ENCODE peak calls at places on chromosomes 1 and 21, in five cellular contexts. D is A549, T is upper lobe of right lung, Y is breast epithelium, K is endothelial cell of umbilical vein. M is an unnamed sample.

GRCh38 chr1:45001011-45001481 is 10.1 kb downstream of the HECTD3 start:
- DNase-seq in Y (peak; percentile 58), D (no peak), T (peak; percentile 73), K (no peak), M (no peak)

GRCh38 chr1:37052120-37052519 is 17.8 kb upstream of the GRIK3 start:
- DNase-seq in K (no peak), Y (no peak), D (no peak), T (no peak), M (no peak)

GRCh38 chr1:41513388-41513745 is 28.9 kb upstream of the EDN2 start:
- DNase-seq in D (no peak), K (no peak), Y (no peak), T (no peak), M (no peak)

GRCh38 chr1:45669859-45670655 is 16.3 kb downstream of the GPBP1L1 start:
- DNase-seq in T (no peak), Y (no peak), K (peak; percentile 29), D (no peak), M (no peak)

GRCh38 chr1:67559222-67559700 is 125.7 kb upstream of the GADD45A start:
- DNase-seq in D (peak; percentile 30), Y (peak; percentile 44), K (no peak), T (no peak), M (no peak)

GRCh38 chr1:220926146-220926545 is 46.9 kb downstream of the HLX start:
- DNase-seq in T (no peak), K (no peak), Y (no peak), D (no peak), M (no peak)

GRCh38 chr1:161009602-161010211 is 11.2 kb downstream of the F11R start:
- DNase-seq in Y (no peak), T (peak; percentile 50), K (no peak), D (no peak), M (no peak)

GRCh38 chr1:147840909-147841308 is 61.7 kb upstream of the GJA8 start:
- DNase-seq in Y (no peak), T (no peak), D (peak; percentile 32), K (peak; percentile 11), M (no peak)

GRCh38 chr1:1873186-1873585 is 17.7 kb downstream of the GNB1 start:
- DNase-seq in T (peak; percentile 70), K (no peak), Y (no peak), D (no peak), M (no peak)

GRCh38 chr1:226708342-226708780 is 30.7 kb downstream of the ITPKB start:
- DNase-seq in Y (no peak), K (no peak), T (no peak), D (no peak), M (no peak)

GRCh38 chr1:10117865-10118264 is 85.1 kb downstream of the UBE4B start:
- DNase-seq in Y (no peak), D (no peak), K (no peak), T (no peak), M (no peak)

GRCh38 chr1:48869116-48869893 is 92.6 kb upstream of the BEND5 start:
- DNase-seq in D (no peak), Y (peak; percentile 74), T (no peak), K (no peak), M (no peak)

GRCh38 chr1:5742032-5742431 is 250.2 kb downstream of the NPHP4 start:
- DNase-seq in Y (no peak), K (no peak), D (no peak), T (peak; percentile 51), M (peak; percentile 22)

GRCh38 chr1:182802006-182802798 is 12.6 kb downstream of the NPL start:
- DNase-seq in D (no peak), K (no peak), Y (no peak), T (no peak), M (no peak)

GRCh38 chr1:81670286-81670685 is 130.4 kb upstream of the ADGRL2 start:
- DNase-seq in D (peak; percentile 56), T (no peak), Y (peak; percentile 66), K (peak; percentile 98), M (no peak)

GRCh38 chr1:21781971-21782867 is 730 bp downstream of the USP48 start:
- DNase-seq in Y (peak; percentile 43), K (peak; percentile 85), T (peak; percentile 40), D (peak; percentile 57), M (no peak)

GRCh38 chr1:18556364-18556763 is 74.3 kb upstream of the PAX7 start:
- DNase-seq in T (no peak), Y (no peak), K (no peak), D (peak; percentile 28), M (no peak)

GRCh38 chr1:36355811-36356210 is 29.9 kb downstream of the STK40 start:
- DNase-seq in K (no peak), D (no peak), T (no peak), Y (no peak), M (no peak)

GRCh38 chr1:93959413-93959812 is 50.2 kb upstream of the GCLM start:
- DNase-seq in Y (no peak), T (no peak), K (no peak), D (no peak), M (no peak)

GRCh38 chr1:170461362-170461761 is 70.6 kb upstream of the GORAB start:
- DNase-seq in T (no peak), K (no peak), Y (no peak), D (no peak), M (no peak)

GRCh38 chr1:65792671-65793358 is at the start of gene PDE4B:
- DNase-seq in K (peak; percentile 22), Y (no peak), D (no peak), T (peak; percentile 70), M (no peak)

GRCh38 chr1:230713915-230714764 is at the start of gene AGT:
- DNase-seq in D (no peak), Y (peak; percentile 32), T (no peak), K (no peak), M (no peak)

DNA sequence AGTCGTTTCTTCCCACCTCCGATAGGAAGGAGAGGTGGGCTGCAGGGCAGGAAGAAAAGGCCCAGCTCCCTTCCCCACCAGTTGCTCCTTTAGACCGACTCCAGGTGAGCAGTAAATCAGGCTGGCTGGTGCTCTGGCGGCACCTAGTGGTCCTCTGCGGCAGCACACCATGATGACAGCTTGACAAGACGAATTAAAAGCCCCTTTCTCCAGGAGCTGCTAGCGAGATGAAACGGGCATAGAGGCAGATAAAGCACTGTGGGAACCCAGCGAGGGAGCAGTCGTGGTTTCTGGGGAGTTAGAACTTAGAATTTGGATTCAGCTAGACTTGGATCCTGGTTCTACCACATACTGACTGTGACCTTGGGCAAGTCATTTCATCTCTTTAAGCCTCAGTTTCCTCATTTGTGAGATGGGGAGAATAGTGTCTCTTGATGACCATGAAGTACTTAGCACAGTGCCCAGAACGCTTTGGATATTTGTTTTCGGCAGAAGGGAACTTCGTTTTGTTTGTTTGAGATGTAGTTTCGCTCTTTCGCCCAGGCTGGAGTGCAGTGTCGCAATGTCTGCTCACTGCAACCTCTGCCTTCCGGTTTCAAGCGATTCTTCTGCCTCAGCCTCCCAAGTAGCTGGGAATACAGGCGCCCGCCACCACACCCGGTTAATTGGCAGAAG is 21.8 kb upstream of the COL9A2 start:
- DNase-seq in D (peak; percentile 80), K (peak; percentile 87), Y (peak; percentile 72), T (peak; percentile 90), M (no peak)
- H3K4me1 ChIP-seq in D (no peaks in the 10 kb centered on the region), K (no peaks in the 10 kb centered on the region), Y (no peaks in the 10 kb centered on the region), T (no peaks in the 10 kb centered on the region), M (no peaks in the 10 kb centered on the region)

GRCh38 chr1:40390857-40391256 is 17.3 kb downstream of the SMAP2 start:
- DNase-seq in T (no peak), K (no peak), Y (no peak), D (no peak), M (no peak)

GRCh38 chr1:40391688-40392145 is 18.2 kb downstream of the SMAP2 start:
- DNase-seq in Y (no peak), K (no peak), D (no peak), T (no peak), M (no peak)

GRCh38 chr1:40392206-40392605 is 18.7 kb downstream of the SMAP2 start:
- DNase-seq in Y (no peak), D (no peak), T (no peak), K (no peak), M (no peak)

GRCh38 chr1:40394456-40395172 is 21.1 kb downstream of the SMAP2 start:
- DNase-seq in K (no peak), T (no peak), D (no peak), Y (no peak), M (no peak)

DNA sequence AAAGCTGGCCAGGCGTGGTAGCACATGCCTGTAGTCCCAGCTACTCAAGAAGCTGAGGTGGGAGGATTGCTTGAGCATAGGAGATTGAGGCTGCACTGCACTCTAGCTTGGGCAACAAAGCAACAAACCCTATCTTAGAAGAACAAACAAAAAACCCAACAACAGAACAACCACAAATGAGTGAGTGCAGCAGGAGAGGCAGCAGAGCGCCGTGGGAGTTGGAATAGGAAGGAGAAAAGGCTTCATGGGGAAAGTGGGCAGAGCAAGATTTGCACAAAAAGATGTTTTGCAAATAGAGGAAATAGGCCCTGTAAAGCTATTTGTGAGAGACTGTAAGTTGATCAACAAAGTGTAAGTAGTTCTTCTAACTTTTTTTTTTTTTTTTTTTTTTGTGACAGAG is 19.6 kb downstream of the SMAP2 start:
- DNase-seq in T (no peak), K (no peak), D (no peak), Y (no peak), M (no peak)
- H3K4me1 ChIP-seq in T (peaks cover 56% of the 10 kb centered on the region), K (no peaks in the 10 kb centered on the region), D (peaks cover 10% of the 10 kb centered on the region), Y (no peaks in the 10 kb centered on the region), M (peaks cover 19% of the 10 kb centered on the region)

GRCh38 chr21:34019402-34019801 is 54.0 kb upstream of the MRPS6 start:
- DNase-seq in T (no peak), D (no peak), K (no peak), Y (no peak), M (no peak)
- H3K4me1 ChIP-seq in T (peaks cover 22% of the 10 kb centered on the region), D (no peaks in the 10 kb centered on the region), K (no peaks in the 10 kb centered on the region), Y (no peaks in the 10 kb centered on the region), M (no peaks in the 10 kb centered on the region)

DNA sequence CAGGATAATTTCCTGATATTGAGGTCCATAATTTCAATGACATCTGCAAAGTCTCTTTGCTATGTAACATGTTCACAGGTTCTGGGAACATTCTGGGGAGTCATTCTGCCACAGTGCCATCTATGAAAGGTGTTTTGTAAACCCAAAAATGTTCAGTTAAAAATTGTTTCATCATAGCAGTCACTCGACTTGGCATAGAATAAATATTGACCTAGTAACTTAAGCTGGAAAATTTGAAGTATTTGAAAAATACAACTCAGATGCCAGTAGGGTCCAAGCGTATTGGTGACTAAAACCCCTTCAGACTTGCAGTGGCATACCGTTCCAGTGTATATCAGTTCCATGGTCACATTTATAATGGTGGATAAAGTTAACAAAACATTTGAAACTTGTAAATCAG is 6.8 kb downstream of the DESI2 start:
- DNase-seq in D (no peak), Y (no peak), T (no peak), K (no peak), M (no peak)
- H3K4me1 ChIP-seq in D (peaks cover 13% of the 10 kb centered on the region), Y (no peaks in the 10 kb centered on the region), T (peaks cover 47% of the 10 kb centered on the region), K (peaks cover 3% of the 10 kb centered on the region), M (peaks cover 8% of the 10 kb centered on the region)